ENCODE peak calls at places on chromosomes 13 and 19, in seven cellular contexts. V is Peyer's patch, X is mesendoderm, C is mucosa of descending colon, J is heart right ventricle, N is left lung, E is spleen. K is an unnamed sample. For H3K4me1 and H3K36me3, the result is how much of the 10 kb centered on the place peaks cover.

GRCh38 chr13:52707375-52707774 is 32.2 kb downstream of the CNMD start:
- DNase-seq in V (no peak), X (peak), C (no peak), J (no peak), N (no peak), E (no peak), K (no peak)

GRCh38 chr13:71704650-71705049 is 162.4 kb downstream of the DACH1 start:
- DNase-seq in V (no peak), X (no peak), C (no peak), J (no peak), N (no peak), E (no peak), K (no peak)

GRCh38 chr19:6222884-6223283 is 56.9 kb downstream of the MLLT1 start:
- DNase-seq in V (no peak), X (no peak), C (no peak), J (no peak), N (peak), E (peak), K (no peak)

GRCh38 chr19:37997911-37998344 is 90.9 kb downstream of the SIPA1L3 start:
- DNase-seq in V (no peak), X (no peak), C (no peak), J (no peak), N (no peak), E (no peak), K (no peak)

GRCh38 chr13:51838235-51838846 is 6.6 kb downstream of the TMEM272 start:
- DNase-seq in V (no peak), X (no peak), C (no peak), J (no peak), N (no peak), E (no peak), K (no peak)

GRCh38 chr19:38977445-38978314 is 2.1 kb upstream of the FBXO17 start:
- DNase-seq in V (no peak), X (no peak), C (no peak), J (no peak), N (no peak), E (no peak), K (no peak)

GRCh38 chr13:44618326-44618725 is 42.2 kb upstream of the TSC22D1 start:
- DNase-seq in V (no peak), X (no peak), C (no peak), J (no peak), N (no peak), E (no peak), K (no peak)

GRCh38 chr13:101425156-101425471 is 8.8 kb upstream of the NALCN start:
- DNase-seq in V (no peak), X (no peak), C (no peak), J (no peak), N (no peak), E (no peak), K (no peak)

GRCh38 chr13:27918918-27919255 is 913 bp upstream of the PDX1 start:
- DNase-seq in V (no peak), X (no peak), C (no peak), J (no peak), N (no peak), E (no peak), K (no peak)
- H3K4me1 ChIP-seq in V (under half), X (under half), C (under half), J (under half), N (under half), E (half or more), K (under half)

DNA sequence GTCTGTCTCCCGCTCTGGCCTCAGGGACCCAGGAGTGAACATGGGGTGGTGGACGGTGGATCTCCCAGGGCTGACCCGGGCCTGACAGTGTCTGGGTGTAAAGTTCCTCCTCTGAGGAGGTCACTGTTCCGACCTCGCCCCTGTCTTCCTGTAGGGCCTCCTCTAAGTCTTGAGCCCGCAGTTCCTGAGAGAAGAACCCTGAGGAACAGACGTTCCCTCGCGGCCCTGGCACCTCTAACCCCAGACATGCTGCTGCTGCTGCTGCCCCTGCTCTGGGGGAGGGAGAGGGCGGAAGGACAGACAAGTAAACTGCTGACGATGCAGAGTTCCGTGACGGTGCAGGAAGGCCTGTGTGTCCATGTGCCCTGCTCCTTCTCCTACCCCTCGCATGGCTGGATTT is at the start of gene SIGLEC9:
- DNase-seq in V (no peak), X (no peak), C (no peak), J (peak), N (peak), E (peak), K (peak)
- H3K4me3 ChIP-seq in V (peak), X (no peak), C (no peak), J (no peak), N (peak), E (peak), K (no peak)

GRCh38 chr19:33102893-33103292 is 21.9 kb downstream of the GPATCH1 start:
- DNase-seq in V (no peak), X (no peak), C (no peak), J (no peak), N (no peak), E (no peak), K (no peak)
- H3K36me3 ChIP-seq in V (under half), X (under half), C (under half), J (half or more), N (under half), E (half or more), K (under half)

DNA sequence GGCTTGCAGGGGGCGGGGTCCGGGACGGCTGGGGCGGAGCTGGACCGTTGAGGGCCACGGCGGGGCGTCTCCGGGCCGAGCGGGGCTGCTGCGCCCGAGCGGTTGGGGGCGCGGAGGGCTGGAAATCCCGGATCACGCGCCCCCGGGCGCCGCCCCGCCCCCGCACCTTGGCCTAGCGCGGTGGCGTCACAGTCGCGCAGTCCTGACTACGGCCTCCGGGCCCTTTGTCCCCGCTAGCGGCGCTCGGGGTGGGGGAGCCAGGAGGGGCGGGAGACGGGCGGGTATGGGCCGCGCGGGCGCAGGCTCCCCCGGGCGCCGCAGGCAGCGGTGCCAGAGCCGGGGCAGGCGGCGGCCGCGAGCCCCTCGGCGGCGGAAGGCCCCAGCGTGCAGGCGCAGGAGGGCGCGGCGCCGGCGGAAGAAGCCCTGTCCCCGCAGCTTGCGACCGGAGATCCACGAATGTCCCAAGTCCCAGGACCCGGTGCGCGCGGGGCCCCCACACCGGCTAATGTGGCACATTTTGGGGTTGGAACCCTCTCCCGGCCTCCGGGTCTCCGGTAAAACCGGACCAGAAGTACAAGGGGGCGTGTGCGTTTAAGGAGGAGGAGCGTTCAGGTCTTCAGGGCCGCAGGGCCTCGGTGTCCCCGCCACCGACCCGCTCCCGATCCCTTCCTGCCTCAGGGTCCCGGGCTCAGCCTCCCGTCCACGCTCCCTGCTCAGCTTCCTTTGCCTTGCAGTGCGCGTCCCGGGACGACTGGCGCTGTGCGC is 840 bp downstream of the GPX4 start:
- DNase-seq in V (peak), X (peak), C (peak), J (peak), N (peak), E (peak), K (peak)
- H3K4me1 ChIP-seq in V (under half), X (under half), C (under half), J (under half), N (under half), E (half or more), K (under half)

DNA sequence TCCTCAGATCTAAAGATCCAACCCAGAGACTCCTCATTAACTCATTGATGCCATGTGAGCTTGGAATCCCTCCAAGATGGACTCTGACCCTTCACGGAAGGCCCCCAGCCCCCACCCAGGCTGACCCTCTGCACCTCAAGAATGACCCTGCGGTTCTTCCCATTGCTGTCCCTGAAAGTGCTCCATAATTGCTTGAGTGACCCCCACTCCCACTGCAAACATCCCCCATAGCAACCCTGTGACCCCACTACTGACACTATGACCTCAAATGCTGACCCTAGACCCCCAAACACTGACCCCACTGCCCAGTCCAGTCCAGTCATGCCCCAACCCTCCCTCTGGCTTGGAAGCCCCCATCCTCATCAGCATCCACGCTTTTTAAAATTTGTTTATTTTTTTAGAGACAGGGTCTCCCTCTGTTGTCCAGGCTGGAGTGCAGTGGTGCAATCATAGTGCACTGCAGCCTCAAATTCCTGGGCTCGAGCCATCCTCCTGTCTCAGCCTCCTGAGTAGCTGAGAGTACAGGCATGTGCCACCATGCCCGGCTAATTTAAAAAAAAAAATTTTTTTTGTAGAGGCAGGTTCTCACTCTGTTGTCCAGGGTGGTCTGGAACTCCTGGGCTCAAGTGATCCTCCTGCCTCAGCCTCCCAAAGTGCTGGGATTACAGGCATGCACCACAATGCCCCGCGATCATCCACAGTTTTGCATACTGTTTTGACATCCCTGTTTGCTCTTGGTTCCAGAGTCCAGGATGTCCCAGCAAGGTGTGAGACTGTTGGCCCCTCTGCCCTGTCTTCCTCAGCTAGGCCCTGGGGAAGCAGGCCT is 855 bp downstream of the LYL1 start:
- DNase-seq in V (no peak), X (no peak), C (no peak), J (no peak), N (no peak), E (no peak), K (no peak)
- H3K4me3 ChIP-seq in V (peak), X (no peak), C (no peak), J (peak), N (peak), E (peak), K (no peak)

GRCh38 chr13:77016888-77017623 is 9.9 kb downstream of the FBXL3 start:
- DNase-seq in V (no peak), X (no peak), C (no peak), J (no peak), N (no peak), E (no peak), K (no peak)
- H3K36me3 ChIP-seq in V (under half), X (under half), C (under half), J (half or more), N (under half), E (half or more), K (under half)

DNA sequence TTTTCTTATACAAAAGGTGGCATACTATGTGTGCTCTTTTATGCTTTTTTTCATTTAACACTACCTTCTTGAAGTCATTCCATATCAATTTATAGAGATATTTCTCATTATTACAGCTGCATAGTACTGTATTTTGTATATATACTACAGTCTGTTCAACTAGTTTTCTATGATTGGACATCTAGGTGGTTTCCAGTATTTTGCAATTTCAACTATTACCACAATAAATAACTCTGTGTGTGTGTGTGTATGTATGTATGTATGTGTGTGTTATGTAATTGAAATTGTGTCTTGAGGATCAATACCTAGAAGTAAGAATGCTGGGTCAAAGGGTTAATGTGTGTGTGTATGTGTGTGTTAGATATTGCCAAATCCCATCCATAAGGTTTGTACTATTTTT is 7.0 kb downstream of the LPAR6 start:
- DNase-seq in V (no peak), X (no peak), C (no peak), J (no peak), N (no peak), E (no peak), K (no peak)
- H3K4me1 ChIP-seq in V (under half), X (under half), C (under half), J (under half), N (under half), E (half or more), K (under half)

DNA sequence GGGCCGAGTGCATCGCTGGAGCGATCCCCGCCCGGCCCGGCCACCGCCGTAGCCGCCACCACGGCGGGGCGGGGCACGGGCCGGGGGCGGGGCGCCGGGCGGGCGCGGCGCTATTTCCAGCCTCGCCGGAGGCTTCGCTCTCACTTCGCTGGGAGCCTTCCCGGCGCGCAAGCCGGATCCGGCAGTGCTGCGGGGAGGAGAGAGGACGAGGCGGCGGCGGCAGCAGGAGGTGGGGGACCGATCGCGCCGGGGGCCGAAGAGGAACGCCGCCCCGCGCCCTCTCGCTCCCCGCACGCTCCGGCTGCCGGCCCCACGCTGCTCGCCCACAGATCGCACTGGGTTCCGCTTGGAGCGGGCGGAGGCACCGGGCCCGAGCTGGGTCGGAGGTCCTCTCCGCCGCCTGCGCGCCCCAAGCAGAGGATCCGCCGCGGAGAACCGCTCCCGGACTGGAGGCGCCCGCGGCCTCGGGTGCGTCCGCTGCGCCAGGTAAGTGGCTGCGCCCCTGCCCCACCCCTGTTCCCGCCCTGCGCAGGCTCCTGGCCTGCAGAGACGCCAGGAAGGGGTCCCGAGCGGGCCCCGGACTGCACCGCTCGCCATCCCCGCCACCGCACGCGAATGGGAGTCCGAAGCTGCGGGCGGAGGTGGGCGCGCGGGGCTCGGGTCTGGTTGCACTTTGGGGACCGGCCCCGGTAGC is at the start of gene CHST8:
- DNase-seq in V (no peak), X (peak), C (peak), J (peak), N (no peak), E (no peak), K (no peak)
- H3K4me3 ChIP-seq in V (peak), X (peak), C (no peak), J (peak), N (peak), E (peak), K (peak)

DNA sequence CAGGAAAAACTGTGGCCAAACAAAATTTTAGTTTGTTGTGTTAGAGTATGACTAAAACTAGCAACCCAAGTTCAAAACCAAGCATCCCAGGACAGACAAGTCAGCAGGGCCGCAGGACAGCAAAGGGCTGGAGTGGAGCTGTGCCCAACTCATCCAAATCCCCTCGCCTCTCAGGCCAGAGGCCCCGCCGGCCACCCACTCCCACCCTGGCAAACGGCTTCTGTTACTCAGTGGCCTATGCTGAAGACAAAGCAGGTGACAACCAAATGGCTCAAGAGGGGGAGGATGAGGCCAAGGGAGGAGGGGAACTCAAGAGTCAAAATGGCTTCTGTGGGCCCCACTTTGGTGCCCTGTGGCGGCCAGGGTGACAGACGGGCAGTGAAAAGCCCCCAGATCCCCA is 69.7 kb downstream of the SLC7A1 start:
- DNase-seq in V (no peak), X (no peak), C (no peak), J (no peak), N (no peak), E (peak), K (no peak)
- H3K36me3 ChIP-seq in V (under half), X (under half), C (under half), J (half or more), N (under half), E (half or more), K (under half)

GRCh38 chr19:16586477-16586871 is 14.3 kb upstream of the SLC35E1 start:
- DNase-seq in V (no peak), X (no peak), C (no peak), J (no peak), N (peak), E (peak), K (no peak)
- H3K4me1 ChIP-seq in V (half or more), X (under half), C (half or more), J (half or more), N (under half), E (half or more), K (under half)